ENCODE peak calls at places on chromosome 15, in ten cellular contexts. F, A, X, Y, T, S, G, P, B and R are unnamed samples.

GRCh38 chr15:71448688-71449114 is 333.4 kb downstream of the THSD4 start:
- DNase-seq in X (peak; percentile 71), B (peak; percentile 27), A (peak; percentile 8), S (no peak), Y (no peak), G (peak; percentile 76), F (no peak), T (no peak), P (no peak), R (peak; percentile 42)

GRCh38 chr15:55856506-55856905 is 113.6 kb upstream of the PRTG start:
- DNase-seq in Y (no peak), B (no peak), P (no peak), S (no peak), T (no peak), X (peak; percentile 47), G (peak; percentile 39), F (no peak), A (no peak), R (no peak)

GRCh38 chr15:64837502-64837901 is 4.2 kb upstream of the PLEKHO2 start:
- DNase-seq in B (no peak), S (no peak), T (peak; percentile 35), A (no peak), Y (no peak), X (no peak), G (no peak), P (peak; percentile 26), F (no peak), R (no peak)

GRCh38 chr15:63502843-63503738 is 1.3 kb upstream of the USP3 start:
- DNase-seq in G (peak; percentile 98), X (peak; percentile 87), S (peak; percentile 38), F (no peak), P (peak; percentile 82), T (peak; percentile 86), Y (peak; percentile 91), B (peak; percentile 92), A (no peak), R (peak; percentile 89)

GRCh38 chr15:62847900-62848489 is 194.6 kb upstream of the TPM1 start:
- DNase-seq in S (peak; percentile 68), P (peak; percentile 53), G (peak; percentile 68), T (peak; percentile 61), Y (peak; percentile 75), X (peak; percentile 54), B (peak; percentile 10), F (peak; percentile 40), A (peak; percentile 39), R (peak; percentile 27)

GRCh38 chr15:41417418-41417811 is 520 bp downstream of the RTF1 start:
- DNase-seq in P (peak; percentile 10), A (no peak), X (peak; percentile 20), T (peak; percentile 56), B (no peak), S (no peak), G (peak; percentile 25), F (no peak), Y (peak; percentile 50), R (no peak)

GRCh38 chr15:64854526-64854925 is 12.8 kb downstream of the PLEKHO2 start:
- DNase-seq in G (no peak), S (no peak), Y (no peak), A (no peak), B (no peak), F (no peak), X (no peak), T (no peak), P (no peak), R (no peak)

GRCh38 chr15:70201376-70201775 is 103.7 kb upstream of the TLE3 start:
- DNase-seq in G (no peak), S (no peak), Y (no peak), X (no peak), P (no peak), F (no peak), B (no peak), A (peak; percentile 44), T (no peak), R (no peak)

GRCh38 chr15:45088801-45089711 is 24.9 kb downstream of the DUOX2 start:
- DNase-seq in P (no peak), A (no peak), G (peak; percentile 14), S (no peak), F (no peak), X (no peak), T (no peak), B (no peak), Y (no peak), R (no peak)

GRCh38 chr15:31483053-31483923 is 156.7 kb downstream of the KLF13 start:
- DNase-seq in G (no peak), A (no peak), S (no peak), T (peak; percentile 58), P (peak; percentile 72), B (no peak), X (no peak), F (no peak), Y (no peak), R (no peak)

GRCh38 chr15:25713736-25714537 is 149.2 kb downstream of the ATP10A start:
- DNase-seq in T (no peak), A (no peak), X (no peak), F (no peak), B (no peak), P (no peak), G (no peak), S (no peak), Y (no peak), R (no peak)

GRCh38 chr15:57962887-57963286 is 102.6 kb downstream of the ALDH1A2 start:
- DNase-seq in P (no peak), B (no peak), S (no peak), G (no peak), F (no peak), A (no peak), T (no peak), Y (no peak), X (no peak), R (no peak)

GRCh38 chr15:31267161-31268107 is 59.2 kb upstream of the KLF13 start:
- DNase-seq in G (no peak), P (no peak), T (no peak), F (no peak), S (no peak), Y (no peak), B (no peak), A (no peak), X (no peak), R (no peak)

GRCh38 chr15:52154896-52155865 is 36.0 kb downstream of the GNB5 start:
- DNase-seq in Y (no peak), F (no peak), P (no peak), B (no peak), T (no peak), G (no peak), A (no peak), X (no peak), S (no peak), R (no peak)

GRCh38 chr15:100772478-100773378 is 106.9 kb upstream of the ALDH1A3 start:
- DNase-seq in A (no peak), G (peak; percentile 23), F (no peak), Y (no peak), P (no peak), B (no peak), T (no peak), X (no peak), S (no peak), R (no peak)

GRCh38 chr15:50144342-50145120 is 25.5 kb upstream of the ATP8B4 start:
- DNase-seq in S (no peak), F (no peak), A (no peak), Y (no peak), X (no peak), T (no peak), B (no peak), G (no peak), P (no peak), R (no peak)

GRCh38 chr15:70741107-70741511 is 22.2 kb downstream of the UACA start:
- DNase-seq in G (peak; percentile 93), X (peak; percentile 90), Y (peak; percentile 66), T (no peak), B (no peak), S (no peak), F (no peak), P (no peak), A (no peak), R (peak; percentile 72)

GRCh38 chr15:60682115-60682514 is 203.2 kb upstream of the ICE2 start:
- DNase-seq in X (peak; percentile 78), A (no peak), Y (no peak), S (no peak), T (no peak), F (no peak), P (no peak), G (peak; percentile 83), B (no peak), R (peak; percentile 56)

GRCh38 chr15:45387379-45388007 is 9.1 kb upstream of the GATM start:
- DNase-seq in G (no peak), B (no peak), S (no peak), A (no peak), Y (no peak), P (no peak), F (no peak), T (no peak), X (no peak), R (no peak)

GRCh38 chr15:47727676-47728075 is 10.4 kb downstream of the SEMA6D start:
- DNase-seq in T (no peak), A (no peak), X (peak; percentile 15), B (no peak), S (no peak), G (no peak), F (no peak), P (no peak), Y (no peak), R (no peak)

GRCh38 chr15:28147827-28148226 is 48.7 kb upstream of the OCA2 start:
- DNase-seq in F (no peak), B (no peak), Y (no peak), P (no peak), T (no peak), S (no peak), G (peak; percentile 30), A (no peak), X (no peak), R (no peak)

GRCh38 chr15:24676431-24676830 is 856 bp downstream of the NPAP1 start:
- DNase-seq in Y (no peak), G (no peak), X (no peak), F (no peak), B (no peak), A (no peak), P (no peak), T (no peak), S (no peak), R (no peak)

GRCh38 chr15:66997212-66997611 is 68.2 kb upstream of the SMAD3 start:
- DNase-seq in B (no peak), F (no peak), A (no peak), T (no peak), P (no peak), S (no peak), X (peak; percentile 80), G (peak; percentile 80), Y (no peak), R (peak; percentile 89)

GRCh38 chr15:48266029-48266428 is 59.9 kb downstream of the SLC12A1 start:
- DNase-seq in F (no peak), P (peak; percentile 1), Y (no peak), X (no peak), S (no peak), B (no peak), G (peak; percentile 19), A (no peak), T (no peak), R (no peak)